ENCODE peak calls at places on chromosomes 3 and 15, in seven cellular contexts. H is stimulated activated CD4-positive, alpha-beta T cell treated with anti-CD3 and anti-CD28 coated beads, Interleukin-4, amount 100 ng/mL, for 48 hours; N is IMR-90; L is hypothalamus; Z is cardiac fibroblast; A is NCI-H146; K is astrocyte of the spinal cord. C is an unnamed sample.
A peak's percentile ranks its signal among the peaks of the same experiment; 100 is the strongest.

GRCh38 chr3:121834079-121834730 is 655 bp downstream of the IQCB1 start:
- DNase-seq in H (no peak), N (peak; percentile 8), L (no peak), Z (no peak), A (peak; percentile 61), K (no peak), C (peak; percentile 12)

GRCh38 chr3:148077318-148077923 is 620.3 kb upstream of the AGTR1 start:
- DNase-seq in H (no peak), N (peak; percentile 28), L (no peak), Z (peak; percentile 60), A (peak; percentile 38), K (peak; percentile 70), C (peak; percentile 28)

GRCh38 chr3:138850151-138850550 is 15.4 kb upstream of the PIK3CB start:
- DNase-seq in H (no peak), N (peak; percentile 52), L (no peak), Z (peak; percentile 21), A (no peak), K (peak; percentile 32), C (peak; percentile 58)

GRCh38 chr3:196569003-196569516 is 600 bp downstream of the FBXO45 start:
- DNase-seq in H (peak; percentile 38), N (peak; percentile 26), L (no peak), Z (peak; percentile 39), A (peak; percentile 60), K (peak; percentile 11), C (peak; percentile 39)

GRCh38 chr3:33115024-33115768 is 1.4 kb downstream of the CRTAP start:
- DNase-seq in H (no peak), N (peak; percentile 84), L (peak; percentile 16), Z (peak; percentile 92), A (no peak), K (peak; percentile 89), C (peak; percentile 90)

GRCh38 chr3:47985376-47985775 is 30.8 kb downstream of the MAP4 start:
- DNase-seq in H (no peak), N (no peak), L (no peak), Z (peak; percentile 24), A (no peak), K (no peak), C (no peak)

GRCh38 chr3:174253221-174253620 is 605.9 kb upstream of the NAALADL2 start:
- DNase-seq in H (no peak), N (no peak), L (no peak), Z (no peak), A (peak; percentile 7), K (no peak), C (no peak)

GRCh38 chr15:88650556-88650955 is 11.7 kb downstream of the ISG20 start:
- DNase-seq in H (no peak), N (no peak), L (no peak), Z (no peak), A (no peak), K (no peak), C (no peak)

GRCh38 chr15:68335655-68336054 is 58.1 kb downstream of the FEM1B start:
- DNase-seq in H (no peak), N (no peak), L (no peak), Z (no peak), A (no peak), K (no peak), C (no peak)

GRCh38 chr3:61464785-61465184 is 96.6 kb upstream of the PTPRG start:
- DNase-seq in H (no peak), N (no peak), L (no peak), Z (no peak), A (peak; percentile 13), K (no peak), C (no peak)

GRCh38 chr3:14370719-14371572 is 31.5 kb upstream of the SLC6A6 start:
- DNase-seq in H (no peak), N (no peak), L (no peak), Z (no peak), A (no peak), K (no peak), C (no peak)

GRCh38 chr3:66386011-66386924 is 114.6 kb downstream of the LRIG1 start:
- DNase-seq in H (no peak), N (no peak), L (no peak), Z (no peak), A (no peak), K (no peak), C (no peak)

GRCh38 chr3:9779197-9779596 is 9.4 kb upstream of the CAMK1 start:
- DNase-seq in H (no peak), N (no peak), L (no peak), Z (no peak), A (no peak), K (no peak), C (no peak)

GRCh38 chr3:55402886-55403605 is 84.1 kb downstream of the WNT5A start:
- DNase-seq in H (no peak), N (peak; percentile 66), L (no peak), Z (peak; percentile 57), A (peak; percentile 77), K (peak; percentile 26), C (peak; percentile 8)

GRCh38 chr15:47300596-47300995 is 416.7 kb upstream of the SEMA6D start:
- DNase-seq in H (no peak), N (no peak), L (no peak), Z (no peak), A (no peak), K (no peak), C (no peak)

GRCh38 chr3:57098418-57099310 is 38.2 kb downstream of the SPATA12 start:
- DNase-seq in H (no peak), N (no peak), L (no peak), Z (no peak), A (no peak), K (no peak), C (no peak)

GRCh38 chr3:109396811-109397210 is 59.5 kb upstream of the DPPA4 start:
- DNase-seq in H (no peak), N (no peak), L (no peak), Z (no peak), A (no peak), K (no peak), C (no peak)

GRCh38 chr15:85507114-85507513 is 126.7 kb downstream of the AKAP13 start:
- DNase-seq in H (no peak), N (no peak), L (no peak), Z (no peak), A (no peak), K (no peak), C (no peak)

GRCh38 chr15:55958349-55958748 is 35.1 kb downstream of the NEDD4 start:
- DNase-seq in H (no peak), N (no peak), L (no peak), Z (no peak), A (no peak), K (no peak), C (no peak)

GRCh38 chr3:9349321-9350117 is 13.3 kb upstream of the THUMPD3 start:
- DNase-seq in H (no peak), N (peak; percentile 92), L (no peak), Z (peak; percentile 94), A (peak; percentile 2), K (peak; percentile 50), C (peak; percentile 84)

GRCh38 chr3:182240474-182240873 is 528.7 kb downstream of the SOX2 start:
- DNase-seq in H (no peak), N (no peak), L (no peak), Z (no peak), A (no peak), K (no peak), C (no peak)

GRCh38 chr15:78925956-78926743 is 18.7 kb downstream of the CTSH start:
- DNase-seq in H (no peak), N (no peak), L (no peak), Z (no peak), A (no peak), K (no peak), C (no peak)

C was measured in iris pigment epithelial cell.